ENCODE peak calls at places on chromosomes 7 and 10, in ten cellular contexts. K is cerebellar cortex, S is aorta, U is left cardiac atrium, C is mucosa of gallbladder, F is ELF-1, Z is T-cell, L is heart left ventricle, D is GM04504, E is HFF-Myc. T is an unnamed sample.

GRCh38 chr10:61439058-61439607 is 14.0 kb downstream of the TMEM26 start:
- DNase-seq in K (no peak), S (no peak), U (no peak), C (no peak), F (no peak), Z (no peak), L (no peak), D (no peak), E (no peak), T (no peak)

GRCh38 chr10:131474426-131474825 is 162.9 kb upstream of the TCERG1L start:
- DNase-seq in K (no peak), S (no peak), U (no peak), C (no peak), F (no peak), Z (no peak), L (no peak), D (no peak), E (no peak), T (no peak)

GRCh38 chr7:142880886-142881505 is 4.5 kb downstream of the TRPV6 start:
- DNase-seq in K (no peak), S (no peak), U (no peak), C (peak), F (peak), Z (peak), L (no peak), D (no peak), E (no peak), T (no peak)

GRCh38 chr7:159156436-159157245 is 12.0 kb upstream of the VIPR2 start:
- DNase-seq in K (no peak), S (no peak), U (no peak), C (no peak), F (no peak), Z (no peak), L (no peak), D (no peak), E (no peak), T (no peak)

GRCh38 chr10:86139066-86139657 is 227.4 kb downstream of the GRID1 start:
- DNase-seq in K (peak), S (no peak), U (no peak), C (no peak), F (peak), Z (no peak), L (no peak), D (no peak), E (no peak), T (no peak)

GRCh38 chr10:55628260-55628701 is 732.8 kb downstream of the ZWINT start:
- DNase-seq in K (no peak), S (peak), U (peak), C (no peak), F (peak), Z (no peak), L (peak), D (no peak), E (no peak), T (peak)

GRCh38 chr10:102670065-102670400 is 25.8 kb downstream of the TRIM8 start:
- DNase-seq in K (no peak), S (no peak), U (no peak), C (no peak), F (no peak), Z (no peak), L (no peak), D (no peak), E (no peak), T (no peak)

GRCh38 chr10:100562008-100562672 is 26.4 kb downstream of the HIF1AN start:
- DNase-seq in K (peak), S (peak), U (peak), C (peak), F (peak), Z (peak), L (peak), D (peak), E (peak), T (no peak)

GRCh38 chr10:36048236-36048635 is 406.1 kb upstream of the FZD8 start:
- DNase-seq in K (no peak), S (no peak), U (no peak), C (no peak), F (no peak), Z (no peak), L (no peak), D (no peak), E (no peak), T (no peak)

GRCh38 chr7:24825931-24826661 is 68.8 kb upstream of the GSDME start:
- DNase-seq in K (no peak), S (no peak), U (no peak), C (peak), F (peak), Z (no peak), L (no peak), D (no peak), E (no peak), T (no peak)

GRCh38 chr7:8295638-8296361 is 33.8 kb upstream of the ICA1 start:
- DNase-seq in K (peak), S (no peak), U (no peak), C (peak), F (peak), Z (no peak), L (no peak), D (peak), E (peak), T (no peak)

GRCh38 chr10:9302142-9302746 is 1247.8 kb downstream of the GATA3 start:
- DNase-seq in K (peak), S (no peak), U (no peak), C (no peak), F (no peak), Z (no peak), L (no peak), D (peak), E (peak), T (no peak)

GRCh38 chr7:38307640-38308039 is 34.2 kb upstream of the TARP start:
- DNase-seq in K (no peak), S (no peak), U (no peak), C (no peak), F (no peak), Z (no peak), L (no peak), D (no peak), E (no peak), T (no peak)

GRCh38 chr10:73096041-73096451 is 620 bp downstream of the P4HA1 start:
- DNase-seq in K (peak), S (peak), U (peak), C (peak), F (peak), Z (peak), L (peak), D (peak), E (no peak), T (peak)

GRCh38 chr10:99266383-99266782 is 30.7 kb upstream of the HPSE2 start:
- DNase-seq in K (no peak), S (no peak), U (no peak), C (no peak), F (peak), Z (no peak), L (no peak), D (no peak), E (no peak), T (no peak)

GRCh38 chr10:73910764-73911552 is at the start of gene PLAU:
- DNase-seq in K (no peak), S (peak), U (peak), C (peak), F (peak), Z (no peak), L (peak), D (no peak), E (no peak), T (no peak)

GRCh38 chr7:81573128-81573527 is 196.7 kb downstream of the HGF start:
- DNase-seq in K (no peak), S (no peak), U (no peak), C (no peak), F (no peak), Z (no peak), L (no peak), D (no peak), E (no peak), T (no peak)

GRCh38 chr10:123266981-123267380 is 112.8 kb downstream of the BUB3 start:
- DNase-seq in K (no peak), S (no peak), U (no peak), C (no peak), F (no peak), Z (no peak), L (no peak), D (no peak), E (no peak), T (no peak)

GRCh38 chr10:73647211-73647874 is 6.1 kb upstream of the MYOZ1 start:
- DNase-seq in K (peak), S (peak), U (peak), C (no peak), F (peak), Z (no peak), L (peak), D (no peak), E (no peak), T (peak)

GRCh38 chr7:74027683-74028320 is at the start of gene ELN:
- DNase-seq in K (peak), S (peak), U (peak), C (peak), F (peak), Z (no peak), L (peak), D (no peak), E (no peak), T (peak)

GRCh38 chr7:151124205-151124880 is 38.1 kb downstream of the AGAP3 start:
- DNase-seq in K (no peak), S (no peak), U (no peak), C (no peak), F (no peak), Z (no peak), L (no peak), D (no peak), E (no peak), T (no peak)

GRCh38 chr7:106193661-106194060 is 81.5 kb upstream of the SYPL1 start:
- DNase-seq in K (no peak), S (no peak), U (no peak), C (no peak), F (no peak), Z (no peak), L (no peak), D (no peak), E (no peak), T (no peak)

GRCh38 chr10:107614939-107615665 is 450.6 kb upstream of the SORCS1 start:
- DNase-seq in K (no peak), S (no peak), U (no peak), C (no peak), F (no peak), Z (no peak), L (no peak), D (no peak), E (no peak), T (no peak)

GRCh38 chr7:24908166-24908565 is 71.8 kb downstream of the OSBPL3 start:
- DNase-seq in K (no peak), S (no peak), U (no peak), C (no peak), F (no peak), Z (no peak), L (no peak), D (no peak), E (no peak), T (no peak)

GRCh38 chr7:29156798-29157461 is 10.6 kb upstream of the CPVL start:
- DNase-seq in K (no peak), S (no peak), U (no peak), C (no peak), F (no peak), Z (no peak), L (no peak), D (no peak), E (no peak), T (no peak)

GRCh38 chr10:122657255-122657654 is 42.4 kb downstream of the C10orf120 start:
- DNase-seq in K (no peak), S (no peak), U (no peak), C (no peak), F (no peak), Z (no peak), L (no peak), D (no peak), E (no peak), T (no peak)

GRCh38 chr10:127563718-127564553 is 14.8 kb downstream of the NPS start:
- DNase-seq in K (no peak), S (no peak), U (peak), C (no peak), F (peak), Z (no peak), L (no peak), D (no peak), E (no peak), T (no peak)

GRCh38 chr7:138001529-138002095 is at the start of gene CREB3L2:
- DNase-seq in K (no peak), S (peak), U (peak), C (peak), F (peak), Z (peak), L (peak), D (no peak), E (no peak), T (peak)

GRCh38 chr7:98802088-98802780 is 67.6 kb downstream of the TMEM130 start:
- DNase-seq in K (no peak), S (peak), U (peak), C (no peak), F (peak), Z (no peak), L (peak), D (peak), E (peak), T (no peak)

GRCh38 chr7:66503551-66504031 is 125.1 kb upstream of the KCTD7 start:
- DNase-seq in K (no peak), S (no peak), U (no peak), C (no peak), F (no peak), Z (no peak), L (peak), D (no peak), E (no peak), T (no peak)

T was measured in right atrium auricular region.